ENCODE peak calls at places on chromosomes 7 and 10, in four cellular contexts. One of them, this sample, is unnamed.

GRCh38 chr7:100793806-100794660 is 33.3 kb downstream of the EPHB4 start:
- DNase-seq in esophagus muscularis mucosa: no peak
- DNase-seq in RCC 7860: no peak
- DNase-seq in aorta: no peak
- DNase-seq in this sample: no peak

GRCh38 chr10:71319042-71319799 is at the start of gene SLC29A3:
- DNase-seq in aorta: peak; percentile 88
- DNase-seq in esophagus muscularis mucosa: no peak
- DNase-seq in RCC 7860: peak; percentile 69
- DNase-seq in this sample: no peak

GRCh38 chr7:33459340-33459751 is 330.0 kb downstream of the BBS9 start:
- DNase-seq in RCC 7860: no peak
- DNase-seq in esophagus muscularis mucosa: no peak
- DNase-seq in aorta: no peak
- DNase-seq in this sample: no peak

GRCh38 chr7:40918701-40919271 is 784.0 kb downstream of the SUGCT start:
- DNase-seq in esophagus muscularis mucosa: no peak
- DNase-seq in RCC 7860: peak; percentile 89
- DNase-seq in aorta: no peak
- DNase-seq in this sample: peak; percentile 95

GRCh38 chr10:103803941-103804340 is 51.4 kb downstream of the SH3PXD2A start:
- DNase-seq in esophagus muscularis mucosa: no peak
- DNase-seq in aorta: no peak
- DNase-seq in RCC 7860: no peak
- DNase-seq in this sample: no peak

GRCh38 chr10:89346264-89346971 is 18.6 kb downstream of the IFIT3 start:
- DNase-seq in esophagus muscularis mucosa: no peak
- DNase-seq in aorta: no peak
- DNase-seq in RCC 7860: no peak
- DNase-seq in this sample: no peak

GRCh38 chr10:75528392-75528791 is 97.0 kb downstream of the LRMDA start:
- DNase-seq in RCC 7860: no peak
- DNase-seq in aorta: no peak
- DNase-seq in esophagus muscularis mucosa: no peak
- DNase-seq in this sample: no peak

GRCh38 chr10:24162236-24162635 is 46.7 kb upstream of the KIAA1217 start:
- DNase-seq in esophagus muscularis mucosa: no peak
- DNase-seq in RCC 7860: no peak
- DNase-seq in aorta: no peak
- DNase-seq in this sample: no peak

GRCh38 chr7:151624246-151624928 is 104.7 kb upstream of the RHEB start:
- DNase-seq in esophagus muscularis mucosa: no peak
- DNase-seq in RCC 7860: no peak
- DNase-seq in aorta: no peak
- DNase-seq in this sample: no peak

GRCh38 chr10:74924251-74924954 is 98.0 kb downstream of the KAT6B start:
- DNase-seq in aorta: no peak
- DNase-seq in RCC 7860: peak; percentile 75
- DNase-seq in esophagus muscularis mucosa: no peak
- DNase-seq in this sample: peak; percentile 95